ENCODE peak calls at places on chromosomes 5 and 9, in seven cellular contexts. N, E, R, S, H, Z and Y are unnamed samples.

GRCh38 chr5:68757813-68758212 is 336.0 kb upstream of the SLC30A5 start:
- DNase-seq in S (no peak), N (no peak), H (no peak), Z (no peak), E (no peak), R (no peak), Y (no peak)

GRCh38 chr9:38347946-38348345 is 44.6 kb upstream of the ALDH1B1 start:
- DNase-seq in N (no peak), S (no peak), R (no peak), E (no peak), Z (no peak), H (no peak), Y (no peak)

GRCh38 chr9:128733256-128733655 is 9.3 kb upstream of the ZDHHC12 start:
- DNase-seq in Z (peak; percentile 67), H (no peak), S (peak; percentile 93), E (peak; percentile 82), R (peak; percentile 96), N (peak; percentile 87), Y (peak; percentile 93)

GRCh38 chr5:157594675-157595074 is 19.1 kb upstream of the ADAM19 start:
- DNase-seq in S (no peak), Z (no peak), H (no peak), E (no peak), N (no peak), R (no peak), Y (no peak)

GRCh38 chr5:10611290-10611689 is 47.4 kb downstream of the ANKRD33B start:
- DNase-seq in R (no peak), E (no peak), N (no peak), H (no peak), Z (no peak), S (no peak), Y (no peak)

GRCh38 chr5:1511037-1511436 is 12.7 kb downstream of the LPCAT1 start:
- DNase-seq in N (no peak), R (no peak), S (no peak), Z (no peak), E (peak; percentile 20), H (no peak), Y (no peak)

GRCh38 chr9:134634667-134635230 is 6.9 kb upstream of the COL5A1 start:
- DNase-seq in N (no peak), R (no peak), S (no peak), Z (no peak), H (no peak), E (peak; percentile 8), Y (no peak)

GRCh38 chr9:130236436-130236985 is 29.0 kb upstream of the HMCN2 start:
- DNase-seq in Z (no peak), H (no peak), N (no peak), R (no peak), S (no peak), E (no peak), Y (no peak)

GRCh38 chr5:124651663-124652513 is 94.6 kb downstream of the ZNF608 start:
- DNase-seq in N (peak; percentile 52), Z (peak; percentile 82), E (peak; percentile 86), R (peak; percentile 96), S (peak; percentile 89), H (peak; percentile 2), Y (peak; percentile 86)

GRCh38 chr9:21317956-21318923 is 13.1 kb upstream of the IFNA5 start:
- DNase-seq in N (no peak), E (no peak), R (peak; percentile 78), H (peak; percentile 22), Z (peak; percentile 52), S (peak; percentile 27), Y (peak; percentile 56)

GRCh38 chr9:95409650-95410426 is 92.3 kb upstream of the FANCC start:
- DNase-seq in R (peak; percentile 73), S (peak; percentile 80), H (no peak), N (no peak), E (no peak), Z (peak; percentile 59), Y (peak; percentile 64)

GRCh38 chr9:68802525-68803015 is 97.5 kb downstream of the PIP5K1B start:
- DNase-seq in R (no peak), E (no peak), H (no peak), S (no peak), N (no peak), Z (no peak), Y (no peak)

GRCh38 chr9:130276121-130276520 is 10.6 kb downstream of the HMCN2 start:
- DNase-seq in S (peak; percentile 21), R (peak; percentile 62), E (no peak), N (no peak), Z (peak; percentile 77), H (no peak), Y (peak; percentile 19)

GRCh38 chr5:42756630-42757601 is at the start of gene CCDC152:
- DNase-seq in Z (peak; percentile 17), S (no peak), H (peak; percentile 65), R (peak; percentile 68), E (no peak), N (no peak), Y (no peak)

GRCh38 chr5:157857821-157858526 is 971 bp downstream of the CLINT1 start:
- DNase-seq in N (no peak), H (peak; percentile 18), R (no peak), Z (peak; percentile 35), S (peak; percentile 51), E (no peak), Y (peak; percentile 26)

GRCh38 chr5:179264641-179265528 is 80.4 kb downstream of the ADAMTS2 start:
- DNase-seq in S (no peak), R (peak; percentile 84), H (no peak), N (no peak), E (peak; percentile 16), Z (no peak), Y (no peak)

GRCh38 chr5:172235827-172236749 is 42.1 kb downstream of the EFCAB9 start:
- DNase-seq in N (no peak), S (no peak), Z (peak; percentile 19), R (no peak), E (no peak), H (no peak), Y (no peak)

GRCh38 chr5:124798890-124799289 is 52.5 kb upstream of the ZNF608 start:
- DNase-seq in E (no peak), Z (no peak), N (no peak), S (no peak), R (no peak), H (no peak), Y (no peak)

GRCh38 chr5:94618029-94618492 is 343 bp downstream of the KIAA0825 start:
- DNase-seq in N (peak; percentile 22), H (no peak), Z (peak; percentile 58), R (peak; percentile 74), E (peak; percentile 86), S (peak; percentile 76), Y (peak; percentile 71)

GRCh38 chr9:121376214-121376830 is 6.3 kb upstream of the STOM start:
- DNase-seq in N (no peak), H (no peak), Z (peak; percentile 31), R (no peak), S (no peak), E (no peak), Y (no peak)

GRCh38 chr9:97740848-97741821 is 44.0 kb upstream of the XPA start:
- DNase-seq in Z (peak; percentile 60), S (no peak), E (peak; percentile 59), N (no peak), H (peak; percentile 19), R (peak; percentile 87), Y (no peak)

GRCh38 chr5:100901851-100902341 is 1.2 kb downstream of the ST8SIA4 start:
- DNase-seq in S (peak; percentile 33), Z (no peak), R (peak; percentile 78), E (peak; percentile 67), H (peak; percentile 60), N (no peak), Y (no peak)

GRCh38 chr5:111756701-111757581 is at the start of gene NREP:
- DNase-seq in H (peak; percentile 63), S (peak; percentile 95), Z (peak; percentile 83), N (peak; percentile 58), E (peak; percentile 82), R (peak; percentile 98), Y (peak; percentile 93)